ENCODE peak calls at places on chromosomes 1 and 21, in four cellular contexts. I is fibroblast of mammary gland, U is fibroblast of villous mesenchyme, R is spleen. D is an unnamed sample.

GRCh38 chr1:231264642-231265041 is 23.6 kb downstream of the GNPAT start:
- DNase-seq in R (no peak), U (no peak), I (no peak), D (no peak)

GRCh38 chr21:33433425-33434114 is 30.4 kb downstream of the IFNGR2 start:
- DNase-seq in I (peak; percentile 34), U (no peak), R (no peak), D (no peak)

GRCh38 chr1:15833069-15833679 is 14.3 kb upstream of the SPEN start:
- DNase-seq in U (peak; percentile 91), R (peak; percentile 86), I (peak; percentile 79), D (no peak)

GRCh38 chr1:218717611-218718010 is 372.5 kb downstream of the TGFB2 start:
- DNase-seq in R (no peak), I (peak; percentile 37), U (no peak), D (no peak)

GRCh38 chr1:24925082-24925779 is 4.8 kb downstream of the RUNX3 start:
- DNase-seq in I (no peak), R (no peak), U (no peak), D (no peak)

GRCh38 chr1:47186267-47187185 is 3.3 kb downstream of the PDZK1IP1 start:
- DNase-seq in U (no peak), R (peak; percentile 69), I (no peak), D (no peak)

GRCh38 chr21:46515109-46515508 is 56.4 kb downstream of the DIP2A start:
- DNase-seq in I (peak; percentile 60), R (no peak), U (peak; percentile 12), D (no peak)

GRCh38 chr1:21587602-21587953 is 78.4 kb downstream of the ALPL start:
- DNase-seq in R (no peak), U (no peak), I (no peak), D (no peak)

GRCh38 chr1:167463055-167463454 is 55.3 kb downstream of the CD247 start:
- DNase-seq in R (no peak), U (no peak), I (no peak), D (no peak)

GRCh38 chr21:33668180-33668579 is 25.9 kb downstream of the ITSN1 start:
- DNase-seq in R (no peak), U (no peak), I (peak; percentile 57), D (no peak)

GRCh38 chr1:229058111-229058551 is 212.8 kb upstream of the RAB4A start:
- DNase-seq in R (no peak), U (no peak), I (no peak), D (no peak)

GRCh38 chr1:114558548-114558947 is 22.9 kb downstream of the BCAS2 start:
- DNase-seq in I (peak; percentile 12), R (no peak), U (peak; percentile 6), D (no peak)

GRCh38 chr1:14706656-14707055 is 108.2 kb downstream of the KAZN start:
- DNase-seq in R (no peak), I (no peak), U (no peak), D (no peak)

GRCh38 chr1:109248797-109249629 is at the start of gene CELSR2:
- DNase-seq in I (peak; percentile 29), R (peak; percentile 88), U (peak; percentile 65), D (peak; percentile 99)

GRCh38 chr1:221149111-221149510 is 269.9 kb downstream of the HLX start:
- DNase-seq in I (peak; percentile 79), R (no peak), U (peak; percentile 65), D (no peak)

GRCh38 chr1:4553761-4554160 is 100.6 kb upstream of the AJAP1 start:
- DNase-seq in I (no peak), R (no peak), U (no peak), D (no peak)

GRCh38 chr1:14585771-14586170 is 12.7 kb upstream of the KAZN start:
- DNase-seq in I (no peak), R (no peak), U (no peak), D (no peak)

GRCh38 chr1:29133861-29134694 is 10.4 kb upstream of the TMEM200B start:
- DNase-seq in R (peak; percentile 73), U (no peak), I (no peak), D (no peak)

GRCh38 chr1:61742620-61743431 is 546 bp downstream of the PATJ start:
- DNase-seq in R (peak; percentile 83), I (peak; percentile 30), U (peak; percentile 28), D (peak; percentile 32)

GRCh38 chr1:93770640-93771039 is 89.0 kb upstream of the BCAR3 start:
- DNase-seq in U (peak; percentile 24), R (no peak), I (peak; percentile 24), D (no peak)

GRCh38 chr1:28928306-28928987 is 14.1 kb downstream of the EPB41 start:
- DNase-seq in U (no peak), R (no peak), I (no peak), D (no peak)

GRCh38 chr1:16076871-16077250 is 3.4 kb upstream of the FAM131C start:
- DNase-seq in U (no peak), I (peak; percentile 75), R (no peak), D (no peak)

GRCh38 chr1:198701766-198702539 is 63.1 kb downstream of the PTPRC start:
- DNase-seq in U (no peak), I (no peak), R (no peak), D (no peak)

GRCh38 chr1:177476706-177477105 is 305.9 kb downstream of the BRINP2 start:
- DNase-seq in I (no peak), U (no peak), R (no peak), D (no peak)

GRCh38 chr1:29708818-29709710 is 472.7 kb downstream of the PTPRU start:
- DNase-seq in R (no peak), U (peak; percentile 44), I (peak; percentile 84), D (no peak)

GRCh38 chr1:93740601-93741031 is 59.0 kb upstream of the BCAR3 start:
- DNase-seq in I (peak; percentile 53), U (peak; percentile 79), R (peak; percentile 59), D (no peak)

GRCh38 chr1:193031431-193031830 is 27.7 kb downstream of the UCHL5 start:
- DNase-seq in I (peak; percentile 28), U (peak; percentile 18), R (no peak), D (no peak)

GRCh38 chr21:34181418-34181817 is 108.0 kb downstream of the MRPS6 start:
- DNase-seq in U (no peak), R (no peak), I (no peak), D (no peak)

GRCh38 chr1:98260839-98261238 is 340.0 kb upstream of the DPYD start:
- DNase-seq in R (no peak), I (no peak), U (no peak), D (no peak)

GRCh38 chr1:56073614-56074356 is 505.6 kb downstream of the PLPP3 start:
- DNase-seq in R (no peak), I (peak; percentile 95), U (peak; percentile 97), D (no peak)

GRCh38 chr1:39701092-39701460 is 9.8 kb upstream of the HPCAL4 start:
- DNase-seq in I (peak; percentile 56), R (no peak), U (peak; percentile 69), D (no peak)

GRCh38 chr1:154586231-154586630 is 18.7 kb downstream of the CHRNB2 start:
- DNase-seq in R (no peak), U (no peak), I (no peak), D (no peak)

DNA sequence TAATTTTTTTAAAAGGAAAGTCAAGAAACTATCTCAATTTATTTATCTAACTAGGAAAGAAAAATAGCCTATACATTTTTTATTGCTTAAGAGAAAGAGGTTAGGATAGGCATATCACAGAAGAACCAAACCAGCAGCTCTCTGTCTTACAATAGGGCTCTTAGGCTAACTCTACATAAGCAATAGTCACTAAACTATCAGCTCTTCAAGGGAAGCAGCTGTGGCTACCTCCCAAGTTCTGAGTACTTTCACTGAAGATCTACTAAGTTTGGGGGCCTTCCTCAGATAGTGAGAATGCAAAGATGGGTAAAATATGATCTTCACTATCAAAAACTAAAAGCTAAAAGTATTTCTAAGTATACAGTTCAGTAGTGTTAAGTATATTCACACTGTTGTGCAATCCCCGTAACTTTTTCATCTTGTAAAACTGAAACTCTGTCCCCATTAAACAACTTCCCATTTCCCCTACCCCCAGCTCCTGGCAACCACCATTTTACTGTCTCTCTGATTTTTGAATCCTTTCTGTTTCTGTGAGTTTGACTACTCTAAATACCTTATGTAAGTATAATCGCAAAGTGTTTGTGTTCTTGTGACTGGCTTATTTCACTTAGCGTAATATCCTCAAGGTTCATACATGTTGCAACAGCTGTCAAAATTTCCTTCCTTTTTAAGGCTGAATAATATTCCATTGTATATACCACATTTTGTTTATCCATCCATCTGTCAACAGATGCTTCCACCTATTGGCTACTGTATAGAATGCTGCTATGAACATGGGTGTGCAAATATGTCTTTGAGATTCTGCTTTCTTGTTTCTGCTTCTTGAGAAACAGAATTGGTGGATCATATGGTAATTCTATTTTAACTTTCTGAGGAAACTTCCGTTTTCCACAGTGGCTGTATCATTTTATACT is 73.3 kb downstream of the ACBD6 start:
- DNase-seq in I (no peak), U (peak; percentile 10), R (no peak), D (no peak)
- TF ChIP-seq CTCF in I (no peak), U (no peak), R (peak; percentile 11), D (no peak)

GRCh38 chr1:3251810-3252429 is 182.9 kb downstream of the PRDM16 start:
- DNase-seq in U (no peak), I (no peak), R (no peak), D (no peak)
- TF ChIP-seq CTCF in U (no peak), I (no peak), R (no peak), D (no peak)

DNA sequence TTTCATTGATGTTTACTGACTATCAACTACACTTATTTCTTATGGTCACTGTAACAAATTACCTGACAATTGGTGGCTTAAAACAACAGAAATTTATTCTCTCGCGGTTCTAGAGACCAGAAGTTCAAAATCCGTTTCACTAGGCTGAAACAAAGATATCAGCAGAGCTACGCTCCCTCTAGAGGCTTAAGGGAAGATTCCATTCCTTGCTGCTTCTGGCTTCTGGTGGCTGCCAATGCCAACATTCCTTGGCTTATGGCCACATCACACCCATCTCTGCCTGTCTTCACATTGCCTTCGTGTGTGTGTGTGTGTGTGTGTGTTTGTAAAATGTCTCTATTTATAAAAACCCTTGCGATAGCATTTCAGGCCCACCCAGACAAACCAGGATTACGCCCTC is 66.4 kb downstream of the LMX1A start:
- DNase-seq in R (no peak), U (no peak), I (peak; percentile 16), D (no peak)
- TF ChIP-seq CTCF in R (no peak), U (no peak), I (peak; percentile 13), D (no peak)

DNA sequence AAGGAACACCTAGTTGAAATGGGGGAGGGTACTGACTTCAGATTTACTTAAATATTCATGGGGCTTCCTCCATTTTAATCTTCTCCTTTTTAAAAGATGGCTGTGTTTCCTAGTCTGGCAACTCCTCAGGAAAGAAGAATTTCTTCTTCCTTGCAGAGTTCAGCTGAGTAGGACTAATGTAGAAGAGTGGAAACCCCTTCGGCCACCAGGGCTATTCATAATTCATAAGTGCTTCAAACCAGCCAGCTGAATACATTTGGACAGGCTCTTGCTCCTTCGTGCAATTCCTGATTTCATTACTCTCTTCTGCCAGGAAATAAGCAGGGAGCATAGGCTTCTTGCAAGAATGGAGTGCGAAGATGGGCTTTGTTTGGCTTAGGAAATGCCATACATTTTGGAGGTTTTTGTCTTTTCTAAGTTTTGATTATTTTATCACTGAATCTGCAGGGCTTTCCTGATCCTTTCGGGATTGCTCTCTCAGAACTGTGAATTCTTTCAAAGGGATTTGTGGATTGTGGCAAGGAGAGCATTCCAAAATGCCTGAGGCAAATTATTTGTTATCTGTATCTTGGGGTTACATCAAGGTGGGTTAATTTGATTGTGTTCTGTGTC is 179.5 kb upstream of the SGIP1 start:
- DNase-seq in I (no peak), U (peak; percentile 53), R (no peak), D (no peak)
- TF ChIP-seq CTCF in I (no peak), U (no peak), R (no peak), D (no peak)

GRCh38 chr1:11365744-11366387 is 92.9 kb downstream of the UBIAD1 start:
- DNase-seq in R (no peak), U (no peak), I (no peak), D (no peak)

GRCh38 chr1:11358991-11359390 is 86.0 kb downstream of the UBIAD1 start:
- DNase-seq in R (no peak), I (no peak), U (no peak), D (no peak)

GRCh38 chr1:11364170-11364569 is 91.2 kb downstream of the UBIAD1 start:
- DNase-seq in R (no peak), I (no peak), U (no peak), D (no peak)
- TF ChIP-seq CTCF in R (no peak), I (peak; percentile 23), U (no peak), D (peak; percentile 45)